ENCODE peak calls at places on chromosomes 5 and 9, in seven cellular contexts. P is fibroblast of lung, I is GM23248, V is H1, O is hepatocyte, J is neural progenitor cell, E is MM.1S. K is an unnamed sample. For H3K4me1 and H3K79me2, the result is how much of the 10 kb centered on the place peaks cover.

GRCh38 chr5:116410345-116410890 is 164.2 kb downstream of the SEMA6A start:
- DNase-seq in J (no peak), O (no peak), E (no peak), P (no peak), I (no peak), V (no peak), K (no peak)

GRCh38 chr5:10649518-10650410 is 85.9 kb downstream of the ANKRD33B start:
- DNase-seq in O (no peak), E (no peak), I (no peak), J (no peak), P (peak), V (peak), K (no peak)

GRCh38 chr5:150538007-150538917 is 30.3 kb downstream of the NDST1 start:
- DNase-seq in O (no peak), J (no peak), P (no peak), E (no peak), V (no peak), I (peak), K (no peak)

GRCh38 chr9:97891736-97892135 is 30.6 kb downstream of the TRMO start:
- DNase-seq in E (no peak), P (no peak), O (no peak), V (no peak), J (no peak), I (no peak), K (no peak)

GRCh38 chr5:138338411-138339085 is 482 bp downstream of the FAM53C start:
- DNase-seq in P (no peak), V (peak), E (no peak), O (no peak), J (no peak), I (no peak), K (peak)

GRCh38 chr9:18699749-18700148 is 225.8 kb downstream of the ADAMTSL1 start:
- DNase-seq in P (peak), O (no peak), V (no peak), J (no peak), I (no peak), E (no peak), K (no peak)

GRCh38 chr5:169095976-169096375 is 205.0 kb downstream of the SLIT3 start:
- DNase-seq in P (no peak), O (no peak), I (peak), J (no peak), E (no peak), V (no peak), K (no peak)

GRCh38 chr9:69578026-69578425 is 94.1 kb downstream of the APBA1 start:
- DNase-seq in V (no peak), J (no peak), P (no peak), E (no peak), I (no peak), O (no peak), K (no peak)

GRCh38 chr5:119269061-119269579 is 86.7 kb upstream of the TNFAIP8 start:
- DNase-seq in O (peak), J (peak), E (peak), V (no peak), P (peak), I (peak), K (peak)

DNA sequence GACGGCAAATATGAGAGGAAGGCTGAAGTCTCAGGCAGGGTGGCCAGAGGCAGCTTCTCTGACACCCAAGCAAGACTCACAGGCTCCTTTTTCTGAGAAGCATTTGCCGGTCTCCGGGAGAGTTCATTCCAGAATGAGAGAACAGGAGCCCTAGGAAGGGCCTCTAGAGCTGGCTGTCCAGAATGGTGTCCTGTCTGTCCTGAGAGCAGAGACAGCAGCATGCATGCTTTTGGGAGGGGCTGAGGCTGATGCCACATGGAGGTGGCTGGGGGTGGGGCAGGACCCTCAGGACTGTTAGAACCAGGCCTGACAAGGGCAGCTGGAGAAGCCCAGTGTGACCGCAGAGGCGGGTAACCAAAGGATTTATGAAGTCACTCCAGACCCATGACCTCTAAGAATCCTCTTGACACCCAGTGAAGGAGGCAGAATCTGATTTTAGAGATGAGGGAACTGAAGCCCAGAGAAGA is 60.0 kb downstream of the SHB start:
- DNase-seq in E (no peak), I (peak), J (no peak), O (no peak), P (no peak), V (no peak), K (no peak)
- H3K4me1 ChIP-seq in E (under half), I (under half), J (under half), O (under half), P (under half), V (under half), K (under half)

DNA sequence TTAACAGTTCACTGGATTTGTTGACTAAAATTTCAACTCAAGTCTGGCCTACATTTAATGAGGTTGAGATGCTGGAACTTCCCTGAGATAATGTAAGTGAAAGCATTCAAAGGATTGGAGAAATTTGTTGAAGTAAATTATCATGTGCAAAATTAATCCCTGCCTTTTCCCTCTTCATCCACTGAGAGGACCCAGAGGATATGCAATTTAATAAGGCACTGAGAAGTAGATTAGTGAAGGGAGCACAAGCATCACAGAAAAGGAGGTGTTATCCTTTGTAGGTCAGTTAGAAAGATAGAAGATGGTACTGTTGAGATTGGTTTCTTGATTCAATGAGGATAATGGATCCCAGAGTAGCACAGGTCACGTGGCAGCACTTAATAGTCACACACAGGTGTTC is 42.6 kb upstream of the ANKRD31 start:
- DNase-seq in O (no peak), J (no peak), P (no peak), E (no peak), I (no peak), V (no peak), K (no peak)
- H3K4me2 ChIP-seq in O (no peak), J (no peak), P (no peak), E (no peak), I (no peak), V (no peak), K (no peak)

DNA sequence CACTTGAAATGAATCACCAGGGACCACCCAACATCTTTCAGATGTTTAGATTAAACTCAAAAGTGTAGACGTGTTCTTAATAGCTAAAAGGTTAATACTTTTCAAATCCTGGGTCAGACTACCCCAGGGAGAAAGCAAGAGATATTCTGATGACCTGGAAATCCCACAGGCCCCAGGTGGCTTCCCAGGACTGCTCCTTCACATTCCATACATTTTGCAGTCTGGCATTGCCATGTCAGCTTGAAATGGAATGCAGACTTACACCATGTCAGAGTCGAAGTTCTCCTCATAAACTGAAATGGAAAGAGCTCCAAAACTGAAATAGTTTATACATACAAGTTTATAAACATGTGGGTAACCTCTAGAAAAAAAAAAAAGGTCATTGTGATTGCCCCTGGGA is 61.5 kb downstream of the TMEM167A start:
- DNase-seq in V (no peak), J (peak), P (no peak), E (no peak), O (no peak), I (no peak), K (no peak)
- H3K79me2 ChIP-seq in V (under half), J (under half), P (under half), E (under half), O (under half), I (under half), K (under half)

GRCh38 chr5:172841258-172841657 is 7.2 kb downstream of the ERGIC1 start:
- DNase-seq in I (no peak), J (no peak), O (no peak), E (no peak), V (no peak), P (no peak), K (no peak)
- H3K4me1 ChIP-seq in I (under half), J (under half), O (under half), E (under half), V (under half), P (under half), K (under half)

GRCh38 chr5:167822241-167822640 is 469.2 kb upstream of the WWC1 start:
- DNase-seq in E (no peak), O (no peak), I (no peak), P (no peak), V (no peak), J (no peak), K (no peak)
- H3K4me2 ChIP-seq in E (no peak), O (no peak), I (peak), P (no peak), V (no peak), J (no peak), K (no peak)

GRCh38 chr9:700365-701282 is 140.9 kb upstream of the DMRT1 start:
- DNase-seq in J (no peak), E (peak), V (no peak), O (no peak), P (no peak), I (peak), K (no peak)
- H3K79me2 ChIP-seq in J (under half), E (under half), V (under half), O (under half), P (under half), I (half or more), K (under half)

GRCh38 chr5:179779826-179780225 is 14.0 kb upstream of the LTC4S start:
- DNase-seq in O (no peak), P (no peak), E (no peak), J (no peak), V (no peak), I (no peak), K (no peak)
- H3K4me1 ChIP-seq in O (under half), P (under half), E (under half), J (under half), V (under half), I (under half), K (under half)

GRCh38 chr9:134472256-134472655 is 146.0 kb downstream of the RXRA start:
- DNase-seq in O (no peak), V (no peak), J (no peak), P (no peak), I (no peak), E (no peak), K (no peak)

GRCh38 chr9:134473353-134474057 is 147.2 kb downstream of the RXRA start:
- DNase-seq in V (no peak), J (no peak), E (no peak), I (no peak), O (no peak), P (no peak), K (no peak)

GRCh38 chr9:134475051-134475790 is 149.0 kb downstream of the RXRA start:
- DNase-seq in V (no peak), O (peak), I (peak), E (no peak), P (peak), J (no peak), K (peak)

GRCh38 chr9:134474656-134475050 is 148.4 kb downstream of the RXRA start:
- DNase-seq in J (no peak), O (no peak), P (no peak), V (no peak), E (no peak), I (no peak), K (no peak)

DNA sequence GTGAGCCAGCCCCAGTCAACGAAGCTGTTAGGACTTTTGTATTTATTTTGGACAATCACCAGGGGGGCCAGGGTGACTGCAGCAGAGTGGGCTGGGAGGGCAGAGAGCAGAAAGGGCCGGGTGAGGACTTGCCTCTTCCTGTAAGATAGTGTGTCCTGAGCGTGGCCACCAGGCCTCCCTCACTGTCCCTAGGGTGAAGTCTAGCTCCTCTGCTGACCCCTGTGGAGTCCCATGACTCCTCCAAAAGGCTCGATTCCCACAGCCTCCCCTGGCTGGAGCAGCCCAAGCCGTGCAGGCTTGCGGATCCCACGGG is 147.8 kb downstream of the RXRA start:
- DNase-seq in E (no peak), O (no peak), V (no peak), I (peak), P (peak), J (no peak), K (no peak)
- H3K4me2 ChIP-seq in E (no peak), O (no peak), V (no peak), I (no peak), P (no peak), J (no peak), K (no peak)

K was measured in endothelial cell of umbilical vein.